ENCODE peak calls at places on chromosome 14, in five cellular contexts. W is HTR-8/SVneo, S is AG09309, M is GM19239, D is anterior cingulate cortex. K is an unnamed sample.

GRCh38 chr14:22472466-22472865 is 116.6 kb downstream of the DAD1 start:
- DNase-seq in W (no peak), S (no peak), M (no peak), D (no peak), K (no peak)

GRCh38 chr14:106318700-106319099 is 792.3 kb downstream of the TMEM121 start:
- DNase-seq in W (no peak), S (no peak), M (peak), D (no peak), K (no peak)

GRCh38 chr14:101174980-101175606 is 271.6 kb upstream of the RTL1 start:
- DNase-seq in W (no peak), S (no peak), M (no peak), D (no peak), K (no peak)

GRCh38 chr14:87102979-87103378 is 890.0 kb downstream of the GALC start:
- DNase-seq in W (no peak), S (no peak), M (no peak), D (no peak), K (no peak)

GRCh38 chr14:39406560-39406959 is 25.7 kb downstream of the FBXO33 start:
- DNase-seq in W (no peak), S (no peak), M (no peak), D (no peak), K (no peak)

GRCh38 chr14:58637040-58637390 is 747 bp upstream of the DACT1 start:
- DNase-seq in W (peak), S (peak), M (no peak), D (peak), K (no peak)

GRCh38 chr14:23555882-23556699 is at the start of gene THTPA:
- DNase-seq in W (peak), S (peak), M (peak), D (peak), K (peak)

GRCh38 chr14:94391284-94391914 is 3.0 kb upstream of the SERPINA1 start:
- DNase-seq in W (no peak), S (no peak), M (no peak), D (no peak), K (no peak)

GRCh38 chr14:59032821-59033220 is 155.6 kb upstream of the DAAM1 start:
- DNase-seq in W (no peak), S (no peak), M (no peak), D (no peak), K (no peak)

GRCh38 chr14:33480589-33481184 is 470.2 kb downstream of the EGLN3 start:
- DNase-seq in W (no peak), S (no peak), M (no peak), D (no peak), K (no peak)

GRCh38 chr14:92603309-92604257 is 90.0 kb downstream of the RIN3 start:
- DNase-seq in W (no peak), S (peak), M (no peak), D (no peak), K (no peak)

GRCh38 chr14:98997526-98998205 is 274.3 kb downstream of the BCL11B start:
- DNase-seq in W (no peak), S (no peak), M (no peak), D (no peak), K (no peak)

GRCh38 chr14:64646103-64646502 is 58.1 kb upstream of the PLEKHG3 start:
- DNase-seq in W (no peak), S (no peak), M (no peak), D (no peak), K (no peak)